ENCODE peak calls at places on chromosome 7, in six cellular contexts. U is cardiac muscle cell; W is hepatic stellate cell; N is activated T-cell treated with anti-CD3 and anti-CD28 coated beads, Interleukin-2, amount 50 U/mL, for 4 hours; C is NCI-H226; T is CD4-positive, alpha-beta memory T cell. P is an unnamed sample.

GRCh38 chr7:93921190-93921585 is 347 bp upstream of the GNG11 start:
- DNase-seq in U (peak), W (peak), N (no peak), C (no peak), T (no peak), P (peak)

GRCh38 chr7:4797858-4798705 is 22.7 kb downstream of the AP5Z1 start:
- DNase-seq in U (peak), W (peak), N (peak), C (peak), T (peak), P (peak)

GRCh38 chr7:129522971-129523340 is 20.6 kb downstream of the SMKR1 start:
- DNase-seq in U (no peak), W (no peak), N (no peak), C (no peak), T (no peak), P (no peak)

GRCh38 chr7:54349259-54349658 is 192.9 kb upstream of the VSTM2A start:
- DNase-seq in U (no peak), W (no peak), N (no peak), C (peak), T (no peak), P (peak)

GRCh38 chr7:43314379-43315158 is 202.1 kb downstream of the HECW1 start:
- DNase-seq in U (no peak), W (no peak), N (no peak), C (no peak), T (no peak), P (no peak)

GRCh38 chr7:100021297-100021696 is 5.9 kb downstream of the ZKSCAN1 start:
- DNase-seq in U (no peak), W (no peak), N (no peak), C (no peak), T (no peak), P (no peak)

GRCh38 chr7:5625938-5626337 is 155.5 kb downstream of the RNF216 start:
- DNase-seq in U (peak), W (peak), N (no peak), C (peak), T (no peak), P (no peak)

GRCh38 chr7:36275735-36276284 is 113.9 kb upstream of the ANLN start:
- DNase-seq in U (no peak), W (no peak), N (no peak), C (no peak), T (no peak), P (no peak)

GRCh38 chr7:110948280-110948679 is 142.6 kb upstream of the LRRN3 start:
- DNase-seq in U (no peak), W (no peak), N (no peak), C (no peak), T (no peak), P (no peak)

GRCh38 chr7:117090820-117091219 is 137.5 kb downstream of the ST7 start:
- DNase-seq in U (no peak), W (no peak), N (no peak), C (peak), T (no peak), P (no peak)

GRCh38 chr7:125834421-125834820 is 904.8 kb upstream of the POT1 start:
- DNase-seq in U (no peak), W (no peak), N (no peak), C (no peak), T (no peak), P (peak)

GRCh38 chr7:778271-778967 is 51.3 kb upstream of the PRKAR1B start:
- DNase-seq in U (no peak), W (no peak), N (no peak), C (no peak), T (no peak), P (no peak)

GRCh38 chr7:149714081-149714909 is 59.1 kb downstream of the ZNF467 start:
- DNase-seq in U (peak), W (peak), N (peak), C (peak), T (peak), P (peak)

GRCh38 chr7:113764401-113765035 is 154.3 kb downstream of the PPP1R3A start:
- DNase-seq in U (no peak), W (no peak), N (no peak), C (peak), T (no peak), P (no peak)

GRCh38 chr7:95737828-95738505 is 34.4 kb upstream of the DYNC1I1 start:
- DNase-seq in U (no peak), W (no peak), N (no peak), C (no peak), T (no peak), P (peak)

GRCh38 chr7:143214789-143215679 is 6.8 kb upstream of the TAS2R40 start:
- DNase-seq in U (peak), W (peak), N (peak), C (peak), T (peak), P (peak)

GRCh38 chr7:128914566-128915151 is 4.2 kb upstream of the KCP start:
- DNase-seq in U (no peak), W (no peak), N (no peak), C (no peak), T (no peak), P (no peak)

GRCh38 chr7:151409555-151410404 is at the start of gene WDR86:
- DNase-seq in U (peak), W (no peak), N (no peak), C (no peak), T (peak), P (no peak)

GRCh38 chr7:140200102-140200989 is 23.6 kb upstream of the KDM7A start:
- DNase-seq in U (peak), W (peak), N (no peak), C (no peak), T (no peak), P (peak)

GRCh38 chr7:139821349-139822115 is 7.5 kb upstream of the TBXAS1 start:
- DNase-seq in U (no peak), W (no peak), N (no peak), C (no peak), T (no peak), P (no peak)

GRCh38 chr7:18384491-18385143 is 110.9 kb upstream of the HDAC9 start:
- DNase-seq in U (no peak), W (no peak), N (no peak), C (no peak), T (no peak), P (no peak)

GRCh38 chr7:40586197-40586596 is 451.4 kb downstream of the SUGCT start:
- DNase-seq in U (peak), W (peak), N (no peak), C (peak), T (no peak), P (no peak)